ENCODE peak calls at places on chromosomes 13 and 19, in four cellular contexts. H is H9, S is lower lobe of right lung, F is tibial artery. O is an unnamed sample.

GRCh38 chr13:41196620-41197019 is 2.3 kb upstream of the KBTBD7 start:
- DNase-seq in F (no peak), H (no peak), S (no peak), O (no peak)

GRCh38 chr19:48396010-48396870 is 2.8 kb downstream of the GRIN2D start:
- DNase-seq in F (no peak), S (no peak), H (no peak), O (no peak)

GRCh38 chr19:4061178-4061682 is 5.5 kb downstream of the ZBTB7A start:
- DNase-seq in S (peak), F (peak), H (peak), O (peak)

GRCh38 chr19:37931941-37932655 is 25.1 kb downstream of the SIPA1L3 start:
- DNase-seq in H (peak), S (peak), F (peak), O (peak)

GRCh38 chr19:32403291-32403995 is 2.1 kb upstream of the DPY19L3 start:
- DNase-seq in H (no peak), F (no peak), S (no peak), O (no peak)

GRCh38 chr13:83810136-83810535 is 72.1 kb downstream of the SLITRK1 start:
- DNase-seq in F (no peak), H (no peak), S (no peak), O (no peak)

GRCh38 chr19:49689133-49690072 is at the start of gene ADM5:
- DNase-seq in F (no peak), S (peak), H (peak), O (no peak)

GRCh38 chr19:18304194-18304495 is 18.7 kb downstream of the LSM4 start:
- DNase-seq in S (no peak), H (no peak), F (no peak), O (no peak)

GRCh38 chr13:29418026-29418425 is 177.5 kb downstream of the SLC7A1 start:
- DNase-seq in F (no peak), H (no peak), S (no peak), O (no peak)

GRCh38 chr19:31980851-31981250 is 364.6 kb upstream of the ZNF507 start:
- DNase-seq in S (no peak), H (no peak), F (no peak), O (no peak)

GRCh38 chr13:96817336-96817941 is 176.8 kb downstream of the OXGR1 start:
- DNase-seq in H (no peak), F (no peak), S (no peak), O (no peak)

GRCh38 chr13:50550151-50550550 is 293.3 kb downstream of the DLEU7 start:
- DNase-seq in H (no peak), F (no peak), S (no peak), O (no peak)

GRCh38 chr13:100532836-100533435 is 55.7 kb downstream of the GGACT start:
- DNase-seq in F (no peak), H (peak), S (no peak), O (no peak)

GRCh38 chr19:8396563-8397203 is 6.5 kb downstream of the RAB11B start:
- DNase-seq in H (peak), F (no peak), S (peak), O (peak)

GRCh38 chr13:44022196-44022595 is 142.5 kb downstream of the LACC1 start:
- DNase-seq in F (no peak), H (no peak), S (no peak), O (no peak)

GRCh38 chr19:2983351-2984195 is 6.2 kb downstream of the TLE6 start:
- DNase-seq in H (peak), F (peak), S (no peak), O (peak)

GRCh38 chr19:55766466-55766865 is 2.5 kb upstream of the RFPL4AL1 start:
- DNase-seq in S (no peak), H (no peak), F (no peak), O (no peak)

GRCh38 chr19:2315818-2316353 is 7.9 kb upstream of the LINGO3 start:
- DNase-seq in H (peak), F (peak), S (peak), O (no peak)

GRCh38 chr19:53980553-53981407 is 10.7 kb upstream of the CACNG6 start:
- DNase-seq in F (no peak), H (peak), S (no peak), O (peak)

GRCh38 chr19:39731685-39732084 is 6.1 kb downstream of the CLC start:
- DNase-seq in S (no peak), F (no peak), H (no peak), O (no peak)

GRCh38 chr19:48819366-48819816 is 8.6 kb upstream of the BCAT2 start:
- DNase-seq in S (peak), F (peak), H (no peak), O (peak)

GRCh38 chr19:38155453-38155852 is 68.6 kb downstream of the DPF1 start:
- DNase-seq in S (no peak), H (no peak), F (no peak), O (no peak)

GRCh38 chr13:112198611-112199010 is 131.7 kb downstream of the SOX1 start:
- DNase-seq in S (no peak), F (no peak), H (no peak), O (no peak)

GRCh38 chr19:30065680-30066606 is 123.9 kb downstream of the URI1 start:
- DNase-seq in F (no peak), H (peak), S (peak), O (no peak)

GRCh38 chr13:113002206-113002821 is 33.3 kb downstream of the MCF2L start:
- DNase-seq in S (no peak), F (no peak), H (peak), O (no peak)

GRCh38 chr13:29868581-29868980 is 18.2 kb upstream of the UBL3 start:
- DNase-seq in F (no peak), H (no peak), S (no peak), O (no peak)

GRCh38 chr19:19531951-19532805 is 3.5 kb downstream of the YJEFN3 start:
- DNase-seq in H (peak), F (peak), S (peak), O (peak)

GRCh38 chr13:48828962-48829405 is 146.7 kb upstream of the FNDC3A start:
- DNase-seq in S (no peak), F (no peak), H (peak), O (peak)
- H3K27ac ChIP-seq in S (no peak), F (no peak), H (no peak), O (no peak)

DNA sequence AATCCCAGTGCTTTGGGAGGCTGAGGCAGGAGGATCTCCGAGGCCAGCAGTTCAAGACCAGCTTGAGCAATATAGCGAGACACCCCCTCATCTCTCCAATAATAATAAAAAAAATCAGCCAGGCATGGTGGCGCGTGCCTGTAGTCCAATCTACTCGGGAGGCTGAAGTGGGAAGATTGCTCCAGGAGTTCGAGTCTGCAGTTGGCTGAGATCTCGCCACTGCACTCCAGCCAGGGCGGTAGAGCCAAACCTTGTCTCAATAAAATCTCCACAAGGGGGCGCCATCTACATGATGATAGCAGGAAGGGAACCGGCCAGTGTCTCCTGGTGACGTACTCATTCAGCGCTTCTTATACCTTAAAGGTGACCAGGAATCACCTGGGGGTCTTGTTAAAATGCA is 13.6 kb upstream of the C5AR1 start:
- DNase-seq in S (peak), H (peak), F (no peak), O (peak)
- TF ChIP-seq CTCF in S (peak), H (peak), F (peak), O (peak)

GRCh38 chr13:57878291-57878690 is 246.7 kb downstream of the PCDH17 start:
- DNase-seq in F (no peak), H (no peak), S (no peak), O (no peak)

GRCh38 chr13:57877596-57877995 is 246.1 kb downstream of the PCDH17 start:
- DNase-seq in H (no peak), S (no peak), F (no peak), O (no peak)

GRCh38 chr13:57874530-57874929 is 243.0 kb downstream of the PCDH17 start:
- DNase-seq in S (no peak), F (no peak), H (no peak), O (no peak)
- H3K27ac ChIP-seq in S (no peak), F (no peak), H (no peak), O (no peak)

DNA sequence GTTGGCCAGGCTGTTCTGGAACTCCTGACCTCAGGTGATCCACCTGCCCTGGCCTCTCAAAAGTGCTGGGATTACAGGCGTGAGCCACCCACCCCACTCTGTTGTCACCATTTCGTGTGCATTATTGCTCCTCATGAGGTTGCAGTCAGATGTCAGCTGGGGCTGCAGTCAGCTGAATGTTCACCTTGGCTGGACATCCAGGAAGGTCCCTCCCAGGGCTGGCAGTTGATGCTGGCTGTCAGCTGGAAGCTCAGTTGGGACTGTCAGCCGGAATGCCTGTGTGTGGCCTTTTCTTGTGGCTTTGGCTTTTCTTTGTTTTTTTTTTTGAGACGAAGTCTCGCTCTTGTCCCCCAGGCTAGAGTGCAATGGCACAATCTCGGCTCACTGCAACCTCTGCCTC is 6.6 kb downstream of the MEGF8 start:
- DNase-seq in F (no peak), S (no peak), H (no peak), O (no peak)
- TF ChIP-seq CTCF in F (no peak), S (no peak), H (no peak), O (no peak)

GRCh38 chr13:94677799-94678198 is 34.5 kb downstream of the SOX21 start:
- DNase-seq in H (no peak), S (no peak), F (no peak), O (no peak)

GRCh38 chr13:94678845-94679244 is 33.5 kb downstream of the SOX21 start:
- DNase-seq in F (no peak), H (no peak), S (no peak), O (no peak)

GRCh38 chr13:94679614-94680013 is 32.7 kb downstream of the SOX21 start:
- DNase-seq in F (no peak), S (no peak), H (no peak), O (no peak)

GRCh38 chr13:94682229-94682628 is 30.1 kb downstream of the SOX21 start:
- DNase-seq in S (no peak), H (no peak), F (no peak), O (no peak)

DNA sequence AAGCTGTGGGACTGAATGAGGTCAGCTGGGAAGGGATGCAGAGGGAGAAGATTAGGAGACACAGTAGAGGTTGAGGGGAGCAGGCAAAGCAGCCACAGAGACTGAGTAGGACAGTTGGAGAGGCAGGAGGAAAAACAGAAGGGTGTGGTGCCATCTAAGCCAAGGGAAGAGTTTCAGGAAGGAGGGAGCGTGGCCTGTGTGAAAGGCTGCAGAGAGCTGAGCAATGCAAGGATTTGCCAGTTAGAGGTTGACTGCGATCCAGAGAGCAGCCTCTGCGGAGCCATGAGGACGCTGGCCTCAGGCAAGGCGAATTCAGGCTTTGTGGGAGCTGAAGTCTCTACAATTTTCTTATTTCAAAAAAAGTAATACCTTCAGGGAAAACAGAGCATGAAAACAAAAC is 28.9 kb downstream of the SOX21 start:
- DNase-seq in F (no peak), S (no peak), H (no peak), O (no peak)
- H3K27ac ChIP-seq in F (no peak), S (no peak), H (no peak), O (no peak)

GRCh38 chr13:109610517-109610916 is 175.9 kb downstream of the IRS2 start:
- DNase-seq in H (peak), F (no peak), S (peak), O (no peak)
- TF ChIP-seq CTCF in H (peak), F (no peak), S (peak), O (no peak)

GRCh38 chr19:11495481-11495880 is 10.2 kb downstream of the ZNF653 start:
- DNase-seq in F (no peak), S (no peak), H (no peak), O (no peak)

GRCh38 chr19:11495885-11496284 is 9.8 kb downstream of the ZNF653 start:
- DNase-seq in S (no peak), H (no peak), F (no peak), O (no peak)

GRCh38 chr19:11499327-11499726 is 6.3 kb downstream of the ZNF653 start:
- DNase-seq in F (no peak), H (no peak), S (no peak), O (no peak)

GRCh38 chr19:11496391-11497163 is 9.1 kb downstream of the ZNF653 start:
- DNase-seq in S (peak), F (peak), H (peak), O (peak)

GRCh38 chr19:11494634-11495285 is 10.9 kb downstream of the ZNF653 start:
- DNase-seq in S (no peak), F (no peak), H (no peak), O (no peak)
- H3K27ac ChIP-seq in S (no peak), F (no peak), H (no peak), O (no peak)

GRCh38 chr19:6000228-6000847 is 22.4 kb upstream of the RANBP3 start:
- DNase-seq in H (no peak), S (no peak), F (no peak), O (no peak)
- TF ChIP-seq CTCF in H (no peak), S (no peak), F (no peak), O (no peak)

GRCh38 chr13:73715114-73715909 is 418.9 kb downstream of the KLF12 start:
- DNase-seq in S (peak), F (no peak), H (no peak), O (no peak)
- H3K27ac ChIP-seq in S (no peak), F (no peak), H (no peak), O (no peak)

O was measured in RWPE1.